ENCODE peak calls at places on chromosomes 6 and 20, in five cellular contexts. E, O, Y, B and I are unnamed samples.

GRCh38 chr20:38272398-38272797 is 11.9 kb upstream of the KIAA1755 start:
- DNase-seq in E (no peak), O (peak), Y (no peak), B (no peak), I (no peak)

GRCh38 chr6:158630944-158631616 is 13.5 kb downstream of the DYNLT1 start:
- DNase-seq in E (no peak), O (no peak), Y (peak), B (no peak), I (peak)

GRCh38 chr20:38303908-38304379 is at the start of gene BPI:
- DNase-seq in E (no peak), O (no peak), Y (no peak), B (no peak), I (no peak)

GRCh38 chr6:166381381-166381732 is 1.4 kb downstream of the MPC1 start:
- DNase-seq in E (no peak), O (no peak), Y (no peak), B (no peak), I (no peak)

GRCh38 chr6:144415835-144416237 is 130.7 kb downstream of the UTRN start:
- DNase-seq in E (peak), O (peak), Y (no peak), B (peak), I (no peak)

GRCh38 chr20:41592516-41593192 is 25.5 kb downstream of the CHD6 start:
- DNase-seq in E (no peak), O (no peak), Y (no peak), B (no peak), I (no peak)

GRCh38 chr6:45830441-45831139 is 185.1 kb downstream of the CLIC5 start:
- DNase-seq in E (no peak), O (peak), Y (no peak), B (no peak), I (no peak)

GRCh38 chr6:122838060-122838780 is 49.2 kb downstream of the SMPDL3A start:
- DNase-seq in E (no peak), O (peak), Y (no peak), B (no peak), I (no peak)

GRCh38 chr6:35052694-35053565 is 88.2 kb downstream of the TCP11 start:
- DNase-seq in E (no peak), O (no peak), Y (peak), B (no peak), I (peak)

GRCh38 chr6:131250121-131250520 is 114.9 kb downstream of the AKAP7 start:
- DNase-seq in E (no peak), O (peak), Y (peak), B (peak), I (peak)

GRCh38 chr6:11143394-11144371 is 32.2 kb upstream of the ERVFRD-1 start:
- DNase-seq in E (peak), O (peak), Y (no peak), B (peak), I (peak)

GRCh38 chr6:169801396-169802160 is 50.2 kb downstream of the ERMARD start:
- DNase-seq in E (no peak), O (no peak), Y (no peak), B (no peak), I (no peak)

GRCh38 chr20:61457725-61458124 is 205.7 kb downstream of the CDH4 start:
- DNase-seq in E (no peak), O (no peak), Y (no peak), B (no peak), I (no peak)

GRCh38 chr6:26149240-26149639 is 62.0 kb downstream of the HFE start:
- DNase-seq in E (no peak), O (no peak), Y (no peak), B (no peak), I (no peak)

GRCh38 chr20:53148764-53149163 is 176.6 kb downstream of the TSHZ2 start:
- DNase-seq in E (no peak), O (no peak), Y (no peak), B (no peak), I (no peak)

GRCh38 chr6:45293306-45293705 is 34.8 kb upstream of the RUNX2 start:
- DNase-seq in E (no peak), O (no peak), Y (no peak), B (no peak), I (no peak)

GRCh38 chr20:49381558-49382493 is 100.6 kb downstream of the KCNB1 start:
- DNase-seq in E (peak), O (no peak), Y (peak), B (no peak), I (peak)

GRCh38 chr6:105892577-105893262 is 193.4 kb upstream of the PRDM1 start:
- DNase-seq in E (no peak), O (no peak), Y (no peak), B (no peak), I (no peak)

GRCh38 chr20:33026779-33027759 is 4.4 kb upstream of the BPIFB6 start:
- DNase-seq in E (no peak), O (no peak), Y (no peak), B (no peak), I (no peak)